ENCODE peak calls at places on chromosomes 2 and 18, in nine cellular contexts. F, N, E, A, U, V, X, M and Y are unnamed samples.

GRCh38 chr2:207206001-207206400 is 40.3 kb upstream of the KLF7 start:
- DNase-seq in E (no peak), F (no peak), X (no peak), U (no peak), A (no peak), M (no peak), N (no peak), V (no peak), Y (no peak)

GRCh38 chr18:62751341-62751821 is 36.0 kb downstream of the PHLPP1 start:
- DNase-seq in A (peak; percentile 25), F (no peak), V (peak; percentile 34), U (peak; percentile 84), N (no peak), X (no peak), E (no peak), M (no peak), Y (no peak)

GRCh38 chr2:195706161-195706900 is 49.3 kb downstream of the SLC39A10 start:
- DNase-seq in V (no peak), X (no peak), F (no peak), N (no peak), M (no peak), E (no peak), U (no peak), A (peak; percentile 25), Y (no peak)

GRCh38 chr2:181694271-181694670 is 14.0 kb upstream of the NEUROD1 start:
- DNase-seq in A (no peak), N (no peak), F (no peak), M (no peak), E (no peak), U (no peak), V (no peak), X (no peak), Y (no peak)

GRCh38 chr2:156380117-156380645 is 47.7 kb upstream of the NR4A2 start:
- DNase-seq in N (no peak), A (no peak), E (no peak), F (no peak), X (no peak), V (no peak), U (no peak), M (no peak), Y (no peak)

GRCh38 chr2:43219383-43220228 is 6.8 kb downstream of the ZFP36L2 start:
- DNase-seq in A (peak; percentile 80), F (peak; percentile 83), U (peak; percentile 78), N (peak; percentile 87), X (peak; percentile 93), V (peak; percentile 77), M (peak; percentile 83), E (peak; percentile 84), Y (no peak)

GRCh38 chr2:157894694-157895450 is 18.7 kb upstream of the ACVR1 start:
- DNase-seq in X (no peak), A (peak; percentile 84), E (no peak), U (no peak), M (no peak), V (no peak), N (peak; percentile 30), F (no peak), Y (no peak)

GRCh38 chr2:3641181-3641580 is 16.8 kb upstream of the ALLC start:
- DNase-seq in X (no peak), U (no peak), N (no peak), E (no peak), V (no peak), F (peak; percentile 9), A (no peak), M (no peak), Y (peak; percentile 33)

GRCh38 chr2:150110548-150110947 is 376.9 kb downstream of the RND3 start:
- DNase-seq in M (no peak), E (no peak), A (peak; percentile 67), U (no peak), N (no peak), F (no peak), V (no peak), X (no peak), Y (no peak)

GRCh38 chr2:182426082-182426914 is 538 bp downstream of the PDE1A start:
- DNase-seq in F (no peak), E (no peak), V (no peak), N (no peak), U (no peak), M (no peak), X (no peak), A (peak; percentile 57), Y (no peak)

GRCh38 chr2:13193900-13194299 is 477.2 kb downstream of the TRIB2 start:
- DNase-seq in N (no peak), F (no peak), M (no peak), V (no peak), E (no peak), X (no peak), A (peak; percentile 16), U (peak; percentile 65), Y (no peak)

GRCh38 chr2:216619411-216620393 is 13.5 kb upstream of the IGFBP2 start:
- DNase-seq in N (no peak), F (no peak), V (no peak), U (peak; percentile 96), X (no peak), E (no peak), A (peak; percentile 64), M (no peak), Y (no peak)

GRCh38 chr2:160491922-160492371 is 1.7 kb downstream of the RBMS1 start:
- DNase-seq in E (no peak), U (peak; percentile 73), X (no peak), A (peak; percentile 75), V (no peak), F (no peak), N (peak; percentile 18), M (no peak), Y (no peak)

GRCh38 chr2:62706721-62707516 is 1.4 kb downstream of the EHBP1 start:
- DNase-seq in X (no peak), E (no peak), N (no peak), V (no peak), M (no peak), U (no peak), A (no peak), F (no peak), Y (no peak)

GRCh38 chr18:7914834-7915670 is 347.9 kb downstream of the PTPRM start:
- DNase-seq in M (no peak), U (no peak), V (no peak), X (no peak), N (no peak), A (no peak), F (no peak), E (no peak), Y (no peak)

GRCh38 chr2:70947556-70948184 is 12.0 kb downstream of the ATP6V1B1 start:
- DNase-seq in A (peak; percentile 75), E (no peak), M (no peak), V (no peak), F (no peak), U (no peak), X (no peak), N (no peak), Y (no peak)

GRCh38 chr18:55997156-55997561 is 409.2 kb upstream of the TCF4 start:
- DNase-seq in F (no peak), A (no peak), U (peak; percentile 11), N (no peak), X (no peak), M (peak; percentile 40), E (no peak), V (no peak), Y (no peak)

GRCh38 chr2:169172076-169172735 is 102.8 kb downstream of the DHRS9 start:
- DNase-seq in V (no peak), N (no peak), A (no peak), X (no peak), F (no peak), M (no peak), U (no peak), E (no peak), Y (no peak)
- TF ChIP-seq CTCF in V (no peak), N (no peak), A (no peak), X (no peak), F (no peak), M (no peak), U (no peak), E (no peak), Y (no peak)

GRCh38 chr18:37612941-37613340 is 47.3 kb upstream of the CELF4 start:
- DNase-seq in N (no peak), V (no peak), A (no peak), X (no peak), M (no peak), F (no peak), U (no peak), E (no peak), Y (no peak)
- TF ChIP-seq CTCF in N (no peak), V (no peak), A (no peak), X (no peak), M (no peak), F (no peak), U (no peak), E (no peak), Y (no peak)

GRCh38 chr18:48220146-48220499 is 189.1 kb downstream of the ZBTB7C start:
- DNase-seq in F (no peak), N (no peak), X (no peak), A (no peak), E (no peak), M (no peak), V (no peak), U (no peak), Y (no peak)
- TF ChIP-seq CTCF in F (no peak), N (no peak), X (no peak), A (no peak), E (no peak), M (no peak), V (no peak), U (no peak), Y (no peak)

GRCh38 chr2:46175409-46175808 is 121.8 kb upstream of the EPAS1 start:
- DNase-seq in E (no peak), U (no peak), A (peak; percentile 68), M (no peak), V (no peak), X (no peak), F (no peak), N (no peak), Y (no peak)

GRCh38 chr2:46171996-46172546 is 125.1 kb upstream of the EPAS1 start:
- DNase-seq in E (no peak), M (no peak), N (no peak), F (no peak), U (no peak), X (no peak), V (no peak), A (no peak), Y (no peak)

GRCh38 chr2:46174559-46175170 is 122.5 kb upstream of the EPAS1 start:
- DNase-seq in V (no peak), A (no peak), M (no peak), F (no peak), E (no peak), X (no peak), N (no peak), U (no peak), Y (no peak)

GRCh38 chr2:46173030-46173429 is 124.2 kb upstream of the EPAS1 start:
- DNase-seq in X (no peak), V (no peak), E (no peak), U (no peak), M (no peak), N (no peak), A (no peak), F (no peak), Y (no peak)

DNA sequence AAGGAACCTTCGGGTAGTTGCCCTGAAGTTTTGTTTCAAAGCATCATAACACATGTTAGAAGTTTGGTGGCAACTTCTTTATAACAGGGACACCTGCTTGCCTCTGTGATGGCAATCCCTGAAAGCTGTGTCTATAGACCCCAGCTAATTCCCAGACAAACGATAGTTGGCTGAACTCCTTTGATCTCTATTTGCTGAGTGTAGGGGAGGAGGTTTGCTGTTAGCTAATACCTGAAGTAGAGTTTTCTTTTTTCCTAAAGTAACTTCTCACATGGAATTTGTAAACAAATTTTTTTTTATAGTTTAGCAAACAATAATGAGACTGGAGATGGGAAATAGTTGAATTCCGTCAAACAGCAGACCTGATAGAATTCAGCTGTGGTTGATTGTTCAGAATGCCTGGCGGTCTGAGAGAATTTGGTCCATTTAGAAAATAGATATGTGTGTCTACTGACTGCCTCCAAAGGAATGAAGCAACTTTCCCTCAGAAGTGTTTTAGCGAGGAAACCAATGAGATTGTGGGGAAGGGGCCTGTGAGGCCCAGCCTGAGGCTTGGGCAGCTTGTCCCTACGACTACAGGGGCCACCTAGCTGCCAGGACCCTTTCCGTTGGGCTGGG is 123.5 kb upstream of the EPAS1 start:
- DNase-seq in U (no peak), F (no peak), E (no peak), V (no peak), N (no peak), M (no peak), A (no peak), X (no peak), Y (no peak)
- TF ChIP-seq CTCF in U (no peak), F (no peak), E (no peak), V (no peak), N (no peak), M (no peak), A (no peak), X (no peak), Y (no peak)